ENCODE peak calls at places on chromosomes 11 and 22, in eight cellular contexts. J, T, F, C, I, R, V and D are unnamed samples.

GRCh38 chr11:87422566-87422965 is 384.8 kb downstream of the TMEM135 start:
- DNase-seq in J (no peak), T (peak; percentile 45), F (no peak), C (no peak), I (no peak), R (no peak), V (no peak), D (no peak)

GRCh38 chr11:134654161-134654915 is 242.3 kb upstream of the B3GAT1 start:
- DNase-seq in J (no peak), T (no peak), F (peak; percentile 66), C (no peak), I (no peak), R (no peak), V (no peak), D (no peak)

GRCh38 chr11:122754553-122755322 is 83.6 kb upstream of the CRTAM start:
- DNase-seq in J (peak; percentile 27), T (no peak), F (peak; percentile 35), C (no peak), I (peak; percentile 34), R (peak; percentile 52), V (no peak), D (peak; percentile 19)

GRCh38 chr11:36093548-36093947 is 149.7 kb downstream of the LDLRAD3 start:
- DNase-seq in J (no peak), T (no peak), F (no peak), C (no peak), I (no peak), R (no peak), V (no peak), D (peak; percentile 14)

GRCh38 chr11:130623909-130624668 is 175.6 kb downstream of the ADAMTS15 start:
- DNase-seq in J (no peak), T (no peak), F (no peak), C (no peak), I (no peak), R (no peak), V (no peak), D (no peak)

GRCh38 chr11:72584293-72584921 is 89.8 kb downstream of the PDE2A start:
- DNase-seq in J (peak; percentile 36), T (peak; percentile 16), F (peak; percentile 59), C (no peak), I (no peak), R (peak; percentile 86), V (no peak), D (no peak)

GRCh38 chr11:11243790-11244469 is 109.1 kb downstream of the CSNK2A3 start:
- DNase-seq in J (peak; percentile 67), T (no peak), F (peak; percentile 12), C (no peak), I (no peak), R (peak; percentile 88), V (no peak), D (peak; percentile 2)

GRCh38 chr11:4881860-4882500 is at the start of gene OR51T1:
- DNase-seq in J (no peak), T (no peak), F (no peak), C (no peak), I (no peak), R (no peak), V (no peak), D (peak; percentile 84)

GRCh38 chr22:49582671-49583070 is 245.0 kb downstream of the BRD1 start:
- DNase-seq in J (no peak), T (no peak), F (no peak), C (no peak), I (no peak), R (no peak), V (no peak), D (no peak)

GRCh38 chr11:114275295-114275694 is 20.9 kb upstream of the NNMT start:
- DNase-seq in J (no peak), T (no peak), F (no peak), C (no peak), I (no peak), R (no peak), V (no peak), D (no peak)

GRCh38 chr11:58867556-58867955 is 23.1 kb upstream of the GLYATL2 start:
- DNase-seq in J (no peak), T (no peak), F (no peak), C (no peak), I (no peak), R (no peak), V (no peak), D (peak; percentile 9)

GRCh38 chr11:7437706-7438105 is 47.6 kb upstream of the OLFML1 start:
- DNase-seq in J (no peak), T (peak; percentile 65), F (no peak), C (no peak), I (no peak), R (no peak), V (no peak), D (no peak)

GRCh38 chr11:121544956-121545355 is 92.2 kb upstream of the SORL1-AS1 start:
- DNase-seq in J (no peak), T (no peak), F (peak; percentile 26), C (no peak), I (no peak), R (no peak), V (no peak), D (no peak)

GRCh38 chr11:7204778-7205177 is 46.9 kb upstream of the SYT9 start:
- DNase-seq in J (peak; percentile 12), T (no peak), F (no peak), C (no peak), I (no peak), R (no peak), V (no peak), D (no peak)

GRCh38 chr11:2100361-2101170 is 38.6 kb downstream of the IGF2 start:
- DNase-seq in J (no peak), T (no peak), F (peak; percentile 23), C (no peak), I (no peak), R (no peak), V (no peak), D (no peak)

GRCh38 chr11:102286292-102286691 is 31.0 kb upstream of the BIRC3 start:
- DNase-seq in J (no peak), T (no peak), F (no peak), C (no peak), I (no peak), R (no peak), V (no peak), D (no peak)

GRCh38 chr11:118224512-118225180 is at the start of gene JAML:
- DNase-seq in J (no peak), T (no peak), F (peak; percentile 72), C (no peak), I (no peak), R (no peak), V (no peak), D (peak; percentile 35)

GRCh38 chr11:63490551-63491239 is at the start of gene PLAAT5:
- DNase-seq in J (peak; percentile 32), T (peak; percentile 63), F (peak; percentile 28), C (no peak), I (no peak), R (no peak), V (no peak), D (peak; percentile 58)

GRCh38 chr11:120054753-120055045 is 83.2 kb downstream of the TRIM29 start:
- DNase-seq in J (no peak), T (no peak), F (no peak), C (no peak), I (no peak), R (no peak), V (no peak), D (no peak)

GRCh38 chr11:110301032-110301431 is 4.6 kb upstream of the RDX start:
- DNase-seq in J (no peak), T (no peak), F (no peak), C (no peak), I (no peak), R (no peak), V (no peak), D (no peak)

GRCh38 chr11:10742460-10743208 is 8.4 kb upstream of the CTR9 start:
- DNase-seq in J (no peak), T (peak; percentile 64), F (no peak), C (no peak), I (no peak), R (no peak), V (no peak), D (peak; percentile 78)